ENCODE peak calls at places on chromosome 2, in eight cellular contexts. M is small intestine; U is NCI-H1092; Z is NCI-H2081; J is fibroblast of the conjunctiva; O is stimulated activated CD8-positive, alpha-beta memory T cell treated with anti-CD3 and anti-CD28 coated beads, Interleukin-4, amount 100 ng/mL, for 1 hour; G is AG04450; D is left cardiac atrium. S is an unnamed sample.

GRCh38 chr2:78486565-78486964 is 538.9 kb upstream of the REG3G start:
- DNase-seq in M (no peak), U (no peak), Z (no peak), J (no peak), O (no peak), G (no peak), D (no peak), S (no peak)

GRCh38 chr2:172995323-172996244 is 80.1 kb upstream of the MAP3K20 start:
- DNase-seq in M (peak), U (no peak), Z (no peak), J (peak), O (no peak), G (peak), D (no peak), S (no peak)

GRCh38 chr2:202164409-202164808 is 74.0 kb downstream of the SUMO1 start:
- DNase-seq in M (peak), U (no peak), Z (no peak), J (no peak), O (no peak), G (no peak), D (no peak), S (no peak)

GRCh38 chr2:218400930-218401833 is 1.5 kb downstream of the CTDSP1 start:
- DNase-seq in M (peak), U (no peak), Z (no peak), J (no peak), O (no peak), G (no peak), D (peak), S (no peak)

GRCh38 chr2:11514081-11514730 is 19.6 kb upstream of the GREB1 start:
- DNase-seq in M (no peak), U (no peak), Z (peak), J (no peak), O (no peak), G (no peak), D (no peak), S (no peak)

GRCh38 chr2:20680744-20681143 is 13.8 kb downstream of the GDF7 start:
- DNase-seq in M (no peak), U (no peak), Z (no peak), J (no peak), O (no peak), G (no peak), D (no peak), S (no peak)

GRCh38 chr2:58798787-58799186 is 557.7 kb upstream of the FANCL start:
- DNase-seq in M (no peak), U (no peak), Z (no peak), J (no peak), O (no peak), G (no peak), D (no peak), S (no peak)

GRCh38 chr2:200405599-200406298 is 99.3 kb downstream of the SPATS2L start:
- DNase-seq in M (peak), U (no peak), Z (peak), J (no peak), O (no peak), G (peak), D (no peak), S (peak)

GRCh38 chr2:37683241-37683640 is 11.8 kb upstream of the CDC42EP3 start:
- DNase-seq in M (no peak), U (no peak), Z (no peak), J (no peak), O (no peak), G (no peak), D (no peak), S (no peak)

GRCh38 chr2:67733517-67733916 is 329.3 kb downstream of the C1D start:
- DNase-seq in M (peak), U (no peak), Z (peak), J (peak), O (no peak), G (no peak), D (peak), S (no peak)